ENCODE peak calls at places on chromosomes 3 and 15, in six cellular contexts. R is uterus, Q is cardiac fibroblast, P is left lung, N is osteocyte, H is transverse colon. K is an unnamed sample.

GRCh38 chr15:68650901-68651709 is 72.3 kb downstream of the CORO2B start:
- DNase-seq in N (no peak), Q (no peak), H (peak), P (no peak), R (peak), K (peak)

GRCh38 chr3:194449913-194450312 is 36.9 kb downstream of the ATP13A3 start:
- DNase-seq in H (no peak), N (no peak), Q (no peak), R (no peak), P (no peak), K (no peak)

GRCh38 chr3:126958638-126959085 is 24.3 kb upstream of the PLXNA1 start:
- DNase-seq in Q (no peak), R (no peak), P (peak), N (no peak), H (no peak), K (no peak)

GRCh38 chr15:51924146-51925068 is 47.2 kb downstream of the LEO1 start:
- DNase-seq in N (peak), Q (no peak), R (no peak), P (no peak), H (no peak), K (no peak)

GRCh38 chr3:42507252-42507651 is 4.8 kb downstream of the VIPR1 start:
- DNase-seq in P (peak), H (peak), Q (no peak), N (peak), R (no peak), K (peak)

GRCh38 chr15:89823836-89824606 is 9.4 kb upstream of the ANPEP start:
- DNase-seq in N (no peak), Q (no peak), H (no peak), P (peak), R (no peak), K (no peak)

GRCh38 chr3:43792904-43793303 is 102.2 kb downstream of the ABHD5 start:
- DNase-seq in R (no peak), Q (no peak), H (no peak), N (peak), P (no peak), K (no peak)

GRCh38 chr3:159814161-159814560 is 174.5 kb upstream of the IL12A start:
- DNase-seq in N (no peak), Q (peak), P (no peak), R (no peak), H (peak), K (peak)

GRCh38 chr15:88911766-88912118 is 1.4 kb downstream of the MFGE8 start:
- DNase-seq in Q (peak), R (peak), H (no peak), N (no peak), P (peak), K (peak)

GRCh38 chr15:94792166-94792565 is 560.8 kb downstream of the MCTP2 start:
- DNase-seq in H (no peak), Q (peak), R (no peak), P (no peak), N (no peak), K (no peak)

DNA sequence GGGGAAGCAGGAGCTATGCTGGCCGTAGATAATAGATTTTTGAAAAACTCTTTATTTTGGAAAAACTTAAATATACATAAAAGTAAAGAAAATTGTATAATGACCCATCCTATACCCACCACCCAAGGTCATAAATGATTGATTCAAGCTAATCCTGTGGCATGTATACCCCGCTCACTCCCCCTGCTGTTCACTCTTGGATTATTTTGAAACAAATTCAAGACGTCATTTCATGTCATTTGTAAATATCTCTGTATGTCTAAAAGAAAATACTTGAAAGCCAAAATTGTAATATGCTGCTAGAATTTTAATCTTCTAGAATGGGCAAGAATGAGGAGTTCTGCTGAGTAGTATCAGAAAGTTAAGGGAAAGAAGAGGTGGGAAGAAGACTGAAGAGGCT is 241.7 kb downstream of the FEZF2 start:
- DNase-seq in P (no peak), Q (peak), R (no peak), H (no peak), N (no peak), K (no peak)
- TF ChIP-seq CTCF in P (no peak), Q (peak), R (no peak), H (no peak), N (peak), K (no peak)

GRCh38 chr15:86183765-86184491 is 104.3 kb downstream of the AGBL1 start:
- DNase-seq in P (no peak), H (no peak), R (no peak), Q (no peak), N (no peak), K (no peak)

DNA sequence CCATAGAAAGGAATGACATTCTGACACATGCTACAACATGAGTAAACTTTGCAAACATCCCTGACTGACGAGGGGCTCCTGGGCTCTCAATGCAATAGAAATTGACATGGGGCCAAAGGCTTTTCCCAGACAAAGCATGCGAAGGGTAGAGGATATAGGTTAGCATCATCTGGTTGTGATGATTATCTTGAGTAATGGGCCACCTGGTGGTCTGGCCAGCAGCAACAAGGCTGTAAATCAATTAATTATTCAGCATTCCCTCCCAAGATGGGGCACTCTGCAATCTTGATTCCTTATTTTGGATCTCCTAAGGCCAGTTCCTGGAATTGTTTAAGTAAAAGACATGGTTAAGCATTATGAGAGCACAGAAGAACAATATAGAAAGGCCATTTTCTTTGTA is 99.2 kb downstream of the AGBL1 start:
- DNase-seq in N (no peak), R (no peak), Q (no peak), P (no peak), H (no peak), K (no peak)
- TF ChIP-seq CTCF in N (no peak), R (no peak), Q (no peak), P (no peak), H (no peak), K (no peak)

GRCh38 chr15:90886291-90886614 is 1.9 kb downstream of the FES start:
- DNase-seq in Q (no peak), H (no peak), R (no peak), P (no peak), N (no peak), K (no peak)

GRCh38 chr15:90884719-90885431 is 571 bp downstream of the FES start:
- DNase-seq in R (no peak), P (no peak), N (no peak), Q (no peak), H (no peak), K (no peak)

GRCh38 chr15:90887037-90887481 is 2.8 kb downstream of the FES start:
- DNase-seq in R (no peak), H (no peak), P (no peak), N (no peak), Q (no peak), K (no peak)

GRCh38 chr15:90883971-90884718 is at the start of gene FES:
- DNase-seq in P (peak), R (peak), Q (no peak), N (no peak), H (peak), K (no peak)

GRCh38 chr15:90885432-90886290 is 1.4 kb downstream of the FES start:
- DNase-seq in R (peak), N (peak), P (peak), Q (peak), H (peak), K (peak)
- TF ChIP-seq CTCF in R (peak), N (peak), P (peak), Q (peak), H (peak), K (peak)

GRCh38 chr3:151753846-151754245 is 20.1 kb downstream of the AADACL2 start:
- DNase-seq in P (no peak), H (no peak), N (no peak), Q (no peak), R (no peak), K (no peak)

GRCh38 chr3:151750181-151750580 is 16.5 kb downstream of the AADACL2 start:
- DNase-seq in Q (no peak), P (no peak), H (no peak), R (no peak), N (no peak), K (no peak)

GRCh38 chr3:151750678-151751077 is 17.0 kb downstream of the AADACL2 start:
- DNase-seq in P (no peak), H (no peak), R (no peak), N (no peak), Q (no peak), K (no peak)

GRCh38 chr3:151751161-151751560 is 17.4 kb downstream of the AADACL2 start:
- DNase-seq in N (no peak), R (no peak), P (no peak), H (no peak), Q (peak), K (no peak)
- TF ChIP-seq CTCF in N (no peak), R (no peak), P (no peak), H (no peak), Q (no peak), K (no peak)

DNA sequence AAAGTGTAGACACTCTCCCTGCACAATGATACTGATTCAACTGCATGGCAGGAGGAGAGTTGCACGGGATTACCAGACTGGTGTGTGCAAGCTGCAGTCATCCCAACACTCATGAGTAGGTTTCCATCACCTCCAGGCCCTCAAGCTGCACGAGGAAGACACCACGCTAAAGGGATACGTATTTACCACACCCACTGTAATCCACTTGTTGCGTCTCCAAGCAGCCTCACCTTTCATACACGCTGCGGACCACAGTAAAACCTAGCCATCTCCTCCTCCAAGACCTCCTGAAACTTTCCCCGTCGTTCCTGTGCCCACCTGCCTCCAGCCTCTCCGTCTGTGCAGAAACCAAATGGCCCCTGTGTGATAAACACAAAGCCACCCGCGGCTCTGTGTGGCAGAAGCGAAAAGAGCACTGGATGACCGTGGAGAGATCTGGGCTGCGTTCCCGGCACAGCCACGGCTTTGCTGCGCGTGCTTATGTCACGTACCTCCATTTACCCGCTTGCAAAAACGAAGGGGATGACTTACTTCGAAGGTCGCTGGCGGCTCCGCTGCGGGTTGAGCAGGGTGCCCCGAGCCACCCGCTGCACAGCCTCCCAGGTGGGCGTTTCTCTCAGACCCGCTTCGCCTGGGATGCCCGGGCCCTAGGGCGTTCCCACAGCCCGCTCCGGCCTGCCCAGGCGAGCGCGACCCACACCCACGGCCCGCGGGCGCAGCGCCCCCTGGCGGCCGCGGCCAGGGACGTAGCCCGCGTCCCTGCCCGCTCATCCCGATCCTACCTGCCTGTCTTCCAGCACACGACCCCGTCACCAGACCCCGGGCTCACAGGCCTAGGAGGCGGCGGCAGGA is 638 bp downstream of the ABCC5 start:
- DNase-seq in Q (peak), R (peak), P (peak), N (peak), H (peak), K (peak)
- TF ChIP-seq CTCF in Q (peak), R (peak), P (peak), N (peak), H (peak), K (peak)

GRCh38 chr3:98612587-98612986 is 19.2 kb upstream of the CPOX start:
- DNase-seq in Q (peak), P (no peak), R (no peak), H (peak), N (no peak), K (peak)
- TF ChIP-seq CTCF in Q (peak), P (no peak), R (no peak), H (no peak), N (peak), K (no peak)

GRCh38 chr15:86624261-86625036 is 544.8 kb downstream of the AGBL1 start:
- DNase-seq in P (peak), R (peak), H (peak), Q (peak), N (no peak), K (peak)
- TF ChIP-seq CTCF in P (no peak), R (no peak), H (peak), Q (peak), N (peak), K (peak)

DNA sequence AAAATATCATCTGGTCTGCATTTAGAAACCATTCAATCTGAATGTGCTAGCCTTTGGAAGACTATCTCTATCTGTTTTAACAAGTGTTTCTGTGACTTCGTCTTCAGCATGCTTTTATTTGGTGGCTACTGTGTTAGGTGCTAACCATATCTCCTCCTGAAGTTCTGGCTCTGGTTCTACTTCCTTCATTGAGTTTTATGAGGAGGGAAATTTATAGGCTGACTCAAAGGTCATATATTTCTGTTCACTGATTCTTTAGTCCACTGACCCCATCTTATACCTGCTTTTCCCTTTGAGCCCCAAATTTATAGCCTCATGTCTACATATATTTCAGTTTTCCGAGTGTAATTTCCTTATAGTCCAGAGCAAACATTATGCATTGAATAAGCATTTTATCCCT is 295.0 kb upstream of the RASGRP1 start:
- DNase-seq in P (no peak), H (no peak), N (no peak), R (no peak), Q (no peak), K (no peak)
- TF ChIP-seq CTCF in P (no peak), H (no peak), N (no peak), R (no peak), Q (no peak), K (no peak)

GRCh38 chr15:25568751-25569150 is 129.9 kb upstream of the UBE3A start:
- DNase-seq in H (no peak), R (peak), N (no peak), Q (no peak), P (no peak), K (no peak)

DNA sequence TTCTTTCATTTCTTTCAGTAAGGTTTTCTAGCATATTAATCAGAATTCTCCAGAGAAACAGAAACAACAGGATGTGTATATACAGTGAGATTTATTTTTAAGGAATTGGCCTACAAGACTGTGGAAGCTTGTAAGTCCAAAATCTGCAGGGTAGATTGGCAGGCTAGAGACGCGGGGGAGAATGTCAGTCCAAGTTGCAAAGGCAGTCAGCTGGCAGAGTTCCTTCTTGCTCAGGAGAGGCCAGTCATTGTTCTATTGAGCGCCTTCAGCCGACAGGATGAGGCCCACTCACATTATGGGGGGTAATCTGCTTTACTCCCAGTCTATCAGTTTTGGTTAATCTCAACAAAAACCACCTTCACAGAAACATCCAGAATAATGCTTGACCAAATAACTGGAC is 133.4 kb upstream of the UBE3A start:
- DNase-seq in H (no peak), N (no peak), Q (no peak), P (no peak), R (no peak), K (no peak)
- TF ChIP-seq CTCF in H (no peak), N (no peak), Q (no peak), P (no peak), R (no peak), K (no peak)

GRCh38 chr3:98763814-98764691 is 913 bp downstream of the ST3GAL6 start:
- DNase-seq in P (no peak), R (no peak), Q (peak), N (no peak), H (no peak), K (no peak)
- TF ChIP-seq CTCF in P (no peak), R (no peak), Q (no peak), N (no peak), H (no peak), K (no peak)

K was measured in Calu3.